ENCODE peak calls at places on chromosomes 5 and 9, in four cellular contexts. One of them, this sample, is unnamed.

GRCh38 chr5:91280942-91281269 is 102.2 kb downstream of the ARRDC3 start:
- DNase-seq in H9: no peak
- DNase-seq in fibroblast of lung: no peak
- DNase-seq in PC-3: no peak
- DNase-seq in this sample: no peak

GRCh38 chr9:128001411-128002298 is 20.9 kb upstream of the EEIG1 start:
- DNase-seq in H9: peak
- DNase-seq in fibroblast of lung: peak
- DNase-seq in PC-3: peak
- DNase-seq in this sample: peak

GRCh38 chr9:3920586-3921582 is 379.0 kb downstream of the GLIS3 start:
- DNase-seq in H9: no peak
- DNase-seq in fibroblast of lung: no peak
- DNase-seq in PC-3: peak
- DNase-seq in this sample: no peak

GRCh38 chr5:761854-762685 is 22.5 kb downstream of the ZDHHC11B start:
- DNase-seq in H9: peak
- DNase-seq in fibroblast of lung: no peak
- DNase-seq in PC-3: no peak
- DNase-seq in this sample: no peak

GRCh38 chr5:58410441-58410840 is 49.4 kb downstream of the PLK2 start:
- DNase-seq in H9: no peak
- DNase-seq in fibroblast of lung: peak
- DNase-seq in PC-3: peak
- DNase-seq in this sample: peak

GRCh38 chr5:92652735-92653134 is 928.3 kb downstream of the NR2F1-AS1 start:
- DNase-seq in H9: no peak
- DNase-seq in fibroblast of lung: no peak
- DNase-seq in PC-3: no peak
- DNase-seq in this sample: no peak

GRCh38 chr5:36689225-36689624 is 82.8 kb downstream of the SLC1A3 start:
- DNase-seq in H9: no peak
- DNase-seq in fibroblast of lung: peak
- DNase-seq in PC-3: no peak
- DNase-seq in this sample: peak

GRCh38 chr9:135906291-135907005 is 898 bp downstream of the CAMSAP1 start:
- DNase-seq in H9: no peak
- DNase-seq in fibroblast of lung: peak
- DNase-seq in PC-3: peak
- DNase-seq in this sample: no peak

GRCh38 chr9:93037476-93037971 is 21.0 kb upstream of the SUSD3 start:
- DNase-seq in H9: no peak
- DNase-seq in fibroblast of lung: no peak
- DNase-seq in PC-3: no peak
- DNase-seq in this sample: no peak

GRCh38 chr5:67294266-67294938 is 97.8 kb upstream of the CD180 start:
- DNase-seq in H9: no peak
- DNase-seq in fibroblast of lung: no peak
- DNase-seq in PC-3: no peak
- DNase-seq in this sample: no peak

GRCh38 chr5:55338810-55339243 is 31.0 kb downstream of the MTREX start:
- DNase-seq in H9: no peak
- DNase-seq in fibroblast of lung: peak
- DNase-seq in PC-3: no peak
- DNase-seq in this sample: no peak

GRCh38 chr5:119721775-119722174 is 92.4 kb downstream of the FAM170A start:
- DNase-seq in H9: no peak
- DNase-seq in fibroblast of lung: no peak
- DNase-seq in PC-3: no peak
- DNase-seq in this sample: no peak
- H3K27ac ChIP-seq in H9: no peak
- H3K27ac ChIP-seq in fibroblast of lung: no peak
- H3K27ac ChIP-seq in PC-3: no peak
- H3K27ac ChIP-seq in this sample: no peak

GRCh38 chr5:43514816-43515677 is at the start of gene C5orf34:
- DNase-seq in H9: peak
- DNase-seq in fibroblast of lung: peak
- DNase-seq in PC-3: peak
- DNase-seq in this sample: peak
- TF ChIP-seq CTCF in H9: no peak
- TF ChIP-seq CTCF in fibroblast of lung: no peak
- TF ChIP-seq CTCF in PC-3: peak
- TF ChIP-seq CTCF in this sample: no peak

DNA sequence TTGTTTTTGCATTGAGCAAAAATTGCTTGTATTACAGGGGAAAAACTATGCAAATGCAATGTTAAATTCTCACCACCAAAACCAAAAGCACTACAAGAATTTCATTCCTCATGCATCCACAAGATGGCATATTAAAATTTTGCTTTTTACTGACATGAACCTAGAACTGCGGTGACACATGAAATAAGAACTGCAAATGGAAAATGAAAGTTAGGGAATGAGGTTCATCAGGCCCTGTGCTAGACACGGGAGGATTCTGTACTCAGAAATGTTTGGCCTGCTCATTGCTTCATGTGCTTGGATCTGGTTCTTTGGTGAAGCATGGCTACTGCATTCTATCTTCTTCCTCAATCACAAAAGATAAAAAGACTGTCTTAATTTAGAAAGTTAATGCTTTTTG is 9.1 kb upstream of the RFK start:
- DNase-seq in H9: no peak
- DNase-seq in fibroblast of lung: peak
- DNase-seq in PC-3: peak
- DNase-seq in this sample: peak
- H3K27ac ChIP-seq in H9: no peak
- H3K27ac ChIP-seq in fibroblast of lung: peak
- H3K27ac ChIP-seq in PC-3: no peak
- H3K27ac ChIP-seq in this sample: no peak

GRCh38 chr5:53917095-53917494 is 356.7 kb downstream of the NDUFS4 start:
- DNase-seq in H9: no peak
- DNase-seq in fibroblast of lung: peak
- DNase-seq in PC-3: peak
- DNase-seq in this sample: peak
- TF ChIP-seq CTCF in H9: peak
- TF ChIP-seq CTCF in fibroblast of lung: peak
- TF ChIP-seq CTCF in PC-3: peak
- TF ChIP-seq CTCF in this sample: no peak

This sample was measured in RWPE1.